ENCODE peak calls at places on chromosomes 3 and 15, in nine cellular contexts. X is cardiac septum; Q is stimulated activated CD8-positive, alpha-beta memory T cell treated with anti-CD3 and anti-CD28 coated beads, Interleukin-2, amount 100 ng/mL, for 48 hours; T is LoVo; C is amygdala; Z is AG04450; J is NCI-H1436 treated with DMSO at 0.1 percent for 48 hours; N is activated T-helper 9 cell treated with anti-CD3 and anti-CD28 coated beads, Interleukin-2, amount 50 U/mL, for 16 hours; H is GM06990. M is an unnamed sample.

GRCh38 chr15:44427756-44428724 is 611 bp downstream of the CTDSPL2 start:
- DNase-seq in X (no peak), Q (peak), T (peak), C (no peak), Z (no peak), J (no peak), N (no peak), H (no peak), M (peak)

GRCh38 chr3:42032693-42033349 is 58.3 kb upstream of the TRAK1 start:
- DNase-seq in X (no peak), Q (no peak), T (no peak), C (no peak), Z (peak), J (no peak), N (no peak), H (no peak), M (peak)

GRCh38 chr3:129793356-129793755 is 100.2 kb downstream of the TMCC1 start:
- DNase-seq in X (no peak), Q (no peak), T (no peak), C (no peak), Z (no peak), J (no peak), N (no peak), H (no peak), M (peak)

GRCh38 chr15:88139936-88140335 is 116.6 kb downstream of the NTRK3 start:
- DNase-seq in X (no peak), Q (no peak), T (no peak), C (no peak), Z (no peak), J (no peak), N (no peak), H (no peak), M (no peak)

GRCh38 chr3:193998628-193999027 is 137.3 kb upstream of the HES1 start:
- DNase-seq in X (no peak), Q (no peak), T (no peak), C (no peak), Z (no peak), J (no peak), N (no peak), H (no peak), M (no peak)

GRCh38 chr3:48280883-48281282 is 40.0 kb downstream of the ZNF589 start:
- DNase-seq in X (no peak), Q (no peak), T (no peak), C (no peak), Z (no peak), J (no peak), N (no peak), H (no peak), M (no peak)

GRCh38 chr15:33040501-33040900 is 154.0 kb downstream of the FMN1 start:
- DNase-seq in X (no peak), Q (no peak), T (no peak), C (no peak), Z (no peak), J (no peak), N (no peak), H (no peak), M (no peak)

GRCh38 chr3:195226445-195226844 is 44.5 kb downstream of the XXYLT1 start:
- DNase-seq in X (no peak), Q (no peak), T (no peak), C (no peak), Z (no peak), J (no peak), N (no peak), H (no peak), M (no peak)

GRCh38 chr3:195895900-195896360 is 12.4 kb downstream of the TNK2 start:
- DNase-seq in X (no peak), Q (peak), T (peak), C (no peak), Z (no peak), J (no peak), N (peak), H (peak), M (no peak)

GRCh38 chr3:66407281-66408218 is 93.3 kb downstream of the LRIG1 start:
- DNase-seq in X (peak), Q (peak), T (peak), C (peak), Z (no peak), J (no peak), N (peak), H (peak), M (peak)

GRCh38 chr15:76324066-76324465 is 12.5 kb upstream of the ISL2 start:
- DNase-seq in X (no peak), Q (no peak), T (no peak), C (no peak), Z (no peak), J (no peak), N (no peak), H (no peak), M (no peak)

GRCh38 chr3:73188707-73189106 is 127.2 kb downstream of the EBLN2 start:
- DNase-seq in X (no peak), Q (no peak), T (no peak), C (no peak), Z (no peak), J (no peak), N (no peak), H (no peak), M (peak)

GRCh38 chr3:46409735-46410489 is 2.9 kb downstream of the CCRL2 start:
- DNase-seq in X (no peak), Q (no peak), T (no peak), C (no peak), Z (no peak), J (no peak), N (no peak), H (no peak), M (no peak)

GRCh38 chr15:97521894-97522293 is 438.6 kb upstream of the ARRDC4 start:
- DNase-seq in X (peak), Q (no peak), T (no peak), C (no peak), Z (no peak), J (no peak), N (no peak), H (no peak), M (no peak)

GRCh38 chr3:69250014-69250413 is 127.6 kb upstream of the LMOD3 start:
- DNase-seq in X (no peak), Q (no peak), T (no peak), C (no peak), Z (no peak), J (no peak), N (peak), H (no peak), M (no peak)

GRCh38 chr3:101303836-101304235 is 16.5 kb downstream of the IMPG2 start:
- DNase-seq in X (no peak), Q (no peak), T (no peak), C (no peak), Z (no peak), J (no peak), N (no peak), H (no peak), M (no peak)